ENCODE peak calls at places on chromosomes 2 and 18, in six cellular contexts. W is lower leg skin, Q is A549, S is IMR-90, X is body of pancreas, P is uterus. O is an unnamed sample.

GRCh38 chr2:215811409-215812355 is 201.7 kb downstream of the MREG start:
- DNase-seq in W (no peak), Q (no peak), S (no peak), X (no peak), P (no peak), O (no peak)

GRCh38 chr18:75203456-75204261 is 5.3 kb downstream of the PTGR3 start:
- DNase-seq in W (no peak), Q (no peak), S (peak), X (peak), P (no peak), O (peak)

GRCh38 chr18:12031836-12032235 is 50.5 kb downstream of the IMPA2 start:
- DNase-seq in W (peak), Q (no peak), S (peak), X (no peak), P (peak), O (peak)

GRCh38 chr2:106189764-106190468 is 4.2 kb downstream of the UXS1 start:
- DNase-seq in W (no peak), Q (no peak), S (peak), X (no peak), P (no peak), O (no peak)

GRCh38 chr2:222603501-222603900 is 52.4 kb downstream of the FARSB start:
- DNase-seq in W (no peak), Q (no peak), S (no peak), X (no peak), P (no peak), O (no peak)

GRCh38 chr2:240640939-240641338 is 15.7 kb downstream of the GPR35 start:
- DNase-seq in W (peak), Q (peak), S (no peak), X (peak), P (no peak), O (peak)

GRCh38 chr2:109438773-109439191 is 175.0 kb downstream of the SEPTIN10 start:
- DNase-seq in W (peak), Q (no peak), S (peak), X (no peak), P (no peak), O (no peak)

GRCh38 chr18:35127201-35127600 is 86.0 kb downstream of the MAPRE2 start:
- DNase-seq in W (no peak), Q (no peak), S (peak), X (no peak), P (no peak), O (no peak)

GRCh38 chr18:47772374-47773248 is 157.8 kb downstream of the SMAD2 start:
- DNase-seq in W (no peak), Q (peak), S (peak), X (peak), P (no peak), O (peak)

GRCh38 chr18:77127769-77128671 is 4.6 kb downstream of the MBP start:
- DNase-seq in W (peak), Q (no peak), S (peak), X (peak), P (no peak), O (no peak)

GRCh38 chr18:8943900-8944870 is 158.3 kb upstream of the NDUFV2 start:
- DNase-seq in W (no peak), Q (no peak), S (peak), X (no peak), P (no peak), O (no peak)

GRCh38 chr2:152402780-152403388 is 67.9 kb downstream of the FMNL2 start:
- DNase-seq in W (no peak), Q (no peak), S (no peak), X (no peak), P (no peak), O (no peak)

GRCh38 chr2:165698621-165698946 is 95.5 kb downstream of the GALNT3 start:
- DNase-seq in W (no peak), Q (peak), S (peak), X (peak), P (no peak), O (peak)

GRCh38 chr2:177212106-177212894 is at the start of gene HNRNPA3:
- DNase-seq in W (peak), Q (peak), S (peak), X (peak), P (peak), O (peak)

GRCh38 chr2:177217247-177217843 is 4.8 kb downstream of the HNRNPA3 start:
- DNase-seq in W (no peak), Q (no peak), S (no peak), X (no peak), P (no peak), O (no peak)

GRCh38 chr2:177211602-177212105 is 940 bp upstream of the HNRNPA3 start:
- DNase-seq in W (no peak), Q (no peak), S (no peak), X (no peak), P (no peak), O (no peak)

GRCh38 chr2:177211148-177211547 is 1.4 kb upstream of the HNRNPA3 start:
- DNase-seq in W (no peak), Q (no peak), S (no peak), X (no peak), P (no peak), O (no peak)

DNA sequence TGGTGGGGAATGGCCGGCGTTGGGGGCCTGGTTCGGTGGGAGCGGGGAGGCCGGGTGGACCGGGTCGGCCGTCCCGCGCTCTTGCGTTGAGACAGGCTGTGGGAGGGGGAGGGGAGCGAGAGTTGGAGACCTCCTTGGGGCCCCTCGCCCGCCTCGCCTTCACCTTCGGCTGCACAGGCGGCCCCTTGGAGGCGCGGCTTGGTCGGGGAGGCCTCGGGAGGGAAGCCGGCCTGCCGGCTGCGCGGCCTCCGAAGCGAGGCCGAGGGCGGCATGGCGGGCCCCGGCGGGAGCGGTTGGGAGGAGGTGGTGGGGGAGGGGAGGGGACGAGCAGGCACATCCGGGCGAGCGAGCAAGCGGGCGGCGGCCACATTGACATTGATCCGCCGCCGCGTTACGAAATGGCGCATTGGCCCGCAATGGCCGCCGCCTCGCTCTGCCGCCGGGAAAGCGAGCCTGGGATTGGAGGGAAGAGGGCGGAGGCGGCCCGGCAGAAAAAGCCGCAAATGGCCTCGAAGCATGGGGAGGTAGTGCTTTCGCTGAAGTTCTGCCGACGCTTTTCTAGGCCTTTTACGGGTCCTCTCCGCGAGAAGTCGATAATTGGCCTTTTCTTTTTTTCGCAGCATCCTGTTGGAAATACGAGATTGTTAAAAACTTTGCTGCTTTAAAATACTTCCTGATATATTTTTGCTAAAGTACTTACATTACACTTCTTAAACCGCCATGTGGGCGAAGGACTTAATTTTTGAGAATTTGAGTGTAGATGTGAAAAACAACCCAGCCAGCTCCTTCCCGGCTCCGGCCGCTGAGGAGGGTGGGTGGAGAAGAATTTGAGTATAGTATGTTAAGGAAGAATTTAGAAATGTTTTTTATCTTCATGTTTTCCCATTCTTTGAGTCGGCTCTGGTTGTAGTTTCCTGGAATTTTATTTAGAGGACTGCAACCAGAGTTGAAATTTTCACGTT is 582 bp downstream of the HNRNPA3 start:
- DNase-seq in W (peak), Q (peak), S (peak), X (peak), P (peak), O (peak)
- TF ChIP-seq POLR2A in W (no peak), Q (no peak), S (peak), X (no peak), P (no peak), O (no peak)

GRCh38 chr2:144509001-144509545 is 10.8 kb downstream of the ZEB2 start:
- DNase-seq in W (no peak), Q (no peak), S (no peak), X (no peak), P (no peak), O (no peak)
- H3K4me3 ChIP-seq in W (no peak), Q (no peak), S (no peak), X (no peak), P (peak), O (no peak)

GRCh38 chr18:58041633-58042032 is 2.4 kb upstream of the NEDD4L start:
- DNase-seq in W (no peak), Q (no peak), S (no peak), X (no peak), P (no peak), O (no peak)

GRCh38 chr18:58042826-58043362 is 1.1 kb upstream of the NEDD4L start:
- DNase-seq in W (no peak), Q (no peak), S (no peak), X (no peak), P (no peak), O (no peak)

GRCh38 chr18:58044370-58045264 is 591 bp downstream of the NEDD4L start:
- DNase-seq in W (peak), Q (peak), S (peak), X (peak), P (peak), O (peak)

GRCh38 chr18:58045265-58046086 is 1.4 kb downstream of the NEDD4L start:
- DNase-seq in W (peak), Q (no peak), S (peak), X (peak), P (peak), O (peak)

GRCh38 chr18:58043452-58044369 is at the start of gene NEDD4L:
- DNase-seq in W (peak), Q (peak), S (peak), X (peak), P (peak), O (peak)
- TF ChIP-seq POLR2A in W (no peak), Q (no peak), S (peak), X (peak), P (peak), O (no peak)

GRCh38 chr2:202171246-202171833 is 67.1 kb downstream of the SUMO1 start:
- DNase-seq in W (peak), Q (no peak), S (no peak), X (no peak), P (no peak), O (peak)
- H3K4me3 ChIP-seq in W (no peak), Q (no peak), S (no peak), X (no peak), P (no peak), O (no peak)

GRCh38 chr2:45990131-45990530 is 307.1 kb upstream of the EPAS1 start:
- DNase-seq in W (no peak), Q (no peak), S (no peak), X (no peak), P (no peak), O (no peak)

GRCh38 chr2:45994060-45994459 is 303.1 kb upstream of the EPAS1 start:
- DNase-seq in W (no peak), Q (no peak), S (no peak), X (no peak), P (no peak), O (no peak)

GRCh38 chr2:45992746-45993475 is 304.3 kb upstream of the EPAS1 start:
- DNase-seq in W (no peak), Q (no peak), S (no peak), X (no peak), P (no peak), O (no peak)

GRCh38 chr2:45993476-45993991 is 303.7 kb upstream of the EPAS1 start:
- DNase-seq in W (no peak), Q (peak), S (peak), X (peak), P (peak), O (peak)

DNA sequence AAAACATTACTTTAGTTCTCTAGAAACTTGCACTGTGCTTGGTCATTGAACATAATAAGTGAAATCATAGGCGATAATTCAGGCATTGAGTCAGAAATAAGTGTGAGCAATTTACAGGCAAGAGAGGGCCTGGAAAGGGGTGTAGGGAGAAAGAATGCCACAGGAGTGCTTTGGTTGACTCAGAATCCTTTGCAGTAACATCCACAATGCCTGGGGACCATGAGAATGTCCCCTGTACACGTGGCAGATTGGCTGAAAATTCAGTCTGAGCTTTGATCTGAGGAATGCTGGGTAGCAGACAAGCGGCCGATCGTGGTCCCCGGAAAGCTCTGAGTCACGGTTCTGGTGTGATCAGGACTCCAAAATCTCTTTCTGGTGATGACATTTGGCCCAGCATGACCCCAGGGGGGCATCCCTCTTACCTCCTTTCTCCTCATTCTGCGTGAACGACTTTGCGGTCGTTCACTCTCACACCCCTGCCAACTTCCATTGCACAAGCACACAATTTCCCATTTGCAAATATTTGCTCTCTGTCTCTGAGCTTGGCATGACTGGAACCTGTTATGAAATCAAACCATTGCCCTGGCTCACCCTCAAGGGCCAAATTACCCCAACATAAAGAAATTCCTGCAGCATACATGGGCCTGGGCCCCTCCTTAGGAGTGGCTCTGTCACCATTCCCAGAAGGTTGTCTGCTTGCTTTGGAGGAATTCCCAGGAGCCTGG is 305.0 kb upstream of the EPAS1 start:
- DNase-seq in W (peak), Q (peak), S (peak), X (peak), P (no peak), O (no peak)
- TF ChIP-seq POLR2A in W (no peak), Q (no peak), S (no peak), X (no peak), P (no peak), O (no peak)

DNA sequence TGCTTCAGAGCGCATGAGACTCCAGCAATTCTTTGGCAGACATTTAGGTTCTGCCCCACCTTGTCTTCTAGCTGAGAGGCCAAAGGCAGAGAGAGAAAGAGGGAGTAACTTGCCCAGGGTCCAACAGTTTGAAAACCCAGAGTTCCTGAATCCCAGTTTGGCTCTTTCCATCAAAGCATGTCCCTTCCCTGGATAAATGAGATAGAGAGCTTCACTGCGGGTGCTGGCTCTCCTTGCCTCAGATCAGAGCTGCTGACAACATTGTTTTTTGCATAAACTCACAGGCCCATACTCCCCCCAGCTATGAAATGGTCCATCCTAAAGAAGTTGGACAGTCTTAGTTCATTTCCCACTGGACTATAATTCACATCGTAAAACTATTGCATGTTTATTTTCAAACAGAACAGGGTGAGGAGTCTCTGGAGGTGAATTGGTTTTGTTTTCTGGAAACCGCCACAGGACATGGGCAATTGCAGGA is 25.2 kb upstream of the SLC14A2 start:
- DNase-seq in W (no peak), Q (no peak), S (peak), X (no peak), P (peak), O (peak)
- H3K4me3 ChIP-seq in W (no peak), Q (no peak), S (no peak), X (no peak), P (no peak), O (no peak)

GRCh38 chr2:172096661-172097547 is 5.8 kb downstream of the DLX2 start:
- DNase-seq in W (peak), Q (no peak), S (peak), X (no peak), P (no peak), O (no peak)
- TF ChIP-seq POLR2A in W (no peak), Q (no peak), S (no peak), X (no peak), P (no peak), O (no peak)

GRCh38 chr2:159998236-159998635 is 64.2 kb downstream of the PLA2R1 start:
- DNase-seq in W (no peak), Q (no peak), S (no peak), X (no peak), P (no peak), O (no peak)
- H3K4me3 ChIP-seq in W (no peak), Q (no peak), S (no peak), X (no peak), P (no peak), O (no peak)

O was measured in testis.